ENCODE peak calls at places on chromosomes 13 and 19, in ten cellular contexts. X, U, T, P, J, N, C, L, V and Z are unnamed samples.

GRCh38 chr19:7705387-7706187 is 3.7 kb upstream of the FCER2 start:
- DNase-seq in X (no peak), U (no peak), T (peak; percentile 44), P (no peak), J (no peak), N (no peak), C (no peak), L (peak; percentile 91), V (peak; percentile 72), Z (peak; percentile 33)

GRCh38 chr19:46693760-46694159 is 23.2 kb downstream of the PRKD2 start:
- DNase-seq in X (no peak), U (peak; percentile 4), T (no peak), P (no peak), J (no peak), N (peak; percentile 80), C (no peak), L (no peak), V (no peak), Z (no peak)

GRCh38 chr19:50817941-50818858 is 5.4 kb downstream of the KLK1 start:
- DNase-seq in X (peak; percentile 65), U (peak; percentile 97), T (peak; percentile 48), P (no peak), J (no peak), N (peak; percentile 84), C (no peak), L (peak; percentile 63), V (peak; percentile 90), Z (no peak)

GRCh38 chr19:23971598-23971997 is 56.9 kb downstream of the ZNF726 start:
- DNase-seq in X (no peak), U (no peak), T (no peak), P (no peak), J (no peak), N (peak; percentile 64), C (no peak), L (no peak), V (no peak), Z (no peak)

GRCh38 chr13:49419292-49419691 is 24.6 kb downstream of the CAB39L start:
- DNase-seq in X (no peak), U (no peak), T (no peak), P (no peak), J (peak; percentile 13), N (no peak), C (peak; percentile 55), L (no peak), V (no peak), Z (no peak)

GRCh38 chr13:34757441-34757840 is 184.6 kb upstream of the NBEA start:
- DNase-seq in X (no peak), U (no peak), T (no peak), P (no peak), J (no peak), N (no peak), C (no peak), L (no peak), V (no peak), Z (no peak)

GRCh38 chr13:42815686-42816085 is 34.3 kb downstream of the FAM216B start:
- DNase-seq in X (no peak), U (no peak), T (no peak), P (no peak), J (no peak), N (no peak), C (no peak), L (no peak), V (no peak), Z (no peak)

GRCh38 chr19:19485998-19486290 is 29.4 kb downstream of the TSSK6 start:
- DNase-seq in X (no peak), U (no peak), T (no peak), P (no peak), J (no peak), N (no peak), C (no peak), L (no peak), V (no peak), Z (no peak)

GRCh38 chr13:113398963-113399754 is 35.2 kb upstream of the GRTP1 start:
- DNase-seq in X (no peak), U (no peak), T (no peak), P (no peak), J (no peak), N (peak; percentile 62), C (peak; percentile 4), L (no peak), V (no peak), Z (peak; percentile 12)

GRCh38 chr13:33251131-33251629 is 34.4 kb downstream of the STARD13 start:
- DNase-seq in X (no peak), U (no peak), T (no peak), P (no peak), J (no peak), N (no peak), C (no peak), L (peak; percentile 41), V (no peak), Z (no peak)

GRCh38 chr13:23610966-23611486 is 40.8 kb downstream of the TNFRSF19 start:
- DNase-seq in X (no peak), U (no peak), T (no peak), P (no peak), J (no peak), N (no peak), C (no peak), L (no peak), V (no peak), Z (no peak)

GRCh38 chr19:16338470-16339360 is 14.1 kb downstream of the KLF2 start:
- DNase-seq in X (no peak), U (no peak), T (no peak), P (no peak), J (peak; percentile 28), N (peak; percentile 80), C (peak; percentile 42), L (peak; percentile 59), V (peak; percentile 40), Z (no peak)

GRCh38 chr13:27283906-27284523 is 13.4 kb downstream of the RASL11A start:
- DNase-seq in X (no peak), U (peak; percentile 13), T (no peak), P (no peak), J (no peak), N (no peak), C (no peak), L (no peak), V (peak; percentile 21), Z (no peak)

GRCh38 chr19:19372656-19373416 is 32.6 kb upstream of the GATAD2A start:
- DNase-seq in X (no peak), U (peak; percentile 75), T (peak; percentile 74), P (no peak), J (peak; percentile 90), N (no peak), C (no peak), L (no peak), V (peak; percentile 86), Z (no peak)

GRCh38 chr19:31385744-31386143 is 36.5 kb upstream of the TSHZ3 start:
- DNase-seq in X (no peak), U (no peak), T (no peak), P (no peak), J (no peak), N (no peak), C (no peak), L (no peak), V (no peak), Z (no peak)

GRCh38 chr19:5342573-5343201 is 2.1 kb upstream of the PTPRS start:
- DNase-seq in X (no peak), U (no peak), T (no peak), P (no peak), J (no peak), N (no peak), C (no peak), L (no peak), V (no peak), Z (no peak)

GRCh38 chr19:5341981-5342380 is 1.4 kb upstream of the PTPRS start:
- DNase-seq in X (no peak), U (no peak), T (no peak), P (no peak), J (no peak), N (no peak), C (no peak), L (no peak), V (no peak), Z (no peak)

GRCh38 chr19:5341448-5341820 is 822 bp upstream of the PTPRS start:
- DNase-seq in X (no peak), U (no peak), T (no peak), P (no peak), J (no peak), N (no peak), C (no peak), L (no peak), V (no peak), Z (no peak)

GRCh38 chr19:5345895-5346386 is 5.3 kb upstream of the PTPRS start:
- DNase-seq in X (no peak), U (no peak), T (no peak), P (no peak), J (no peak), N (no peak), C (no peak), L (no peak), V (no peak), Z (no peak)

DNA sequence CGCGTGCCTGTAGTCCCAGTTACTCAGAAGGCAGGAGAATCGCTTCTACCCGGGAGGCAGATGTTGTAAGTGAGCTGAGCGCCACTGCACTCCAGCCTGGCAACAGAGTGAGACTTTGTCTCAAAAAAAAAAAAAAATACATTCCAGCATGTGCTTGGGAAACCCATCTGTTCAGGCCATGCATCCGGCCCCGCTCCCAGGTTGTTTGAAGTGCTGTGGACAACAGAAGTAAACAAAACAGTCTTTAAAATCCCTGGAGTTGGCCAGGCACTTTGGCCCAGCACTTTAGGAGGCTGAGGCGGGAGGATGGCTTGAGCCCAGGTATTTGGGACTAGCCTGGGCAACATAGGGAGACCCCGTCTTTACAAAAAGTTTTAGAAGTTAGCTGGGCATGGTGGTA is 3.2 kb upstream of the PTPRS start:
- DNase-seq in X (no peak), U (no peak), T (no peak), P (no peak), J (peak; percentile 85), N (no peak), C (no peak), L (no peak), V (no peak), Z (no peak)
- H3K27me3 ChIP-seq in X (peaks cover 20% of the 10 kb centered on the region), U (peaks cover 14% of the 10 kb centered on the region), T (peaks cover 45% of the 10 kb centered on the region), P (peaks cover 20% of the 10 kb centered on the region), J (no peaks in the 10 kb centered on the region), N (peaks cover 21% of the 10 kb centered on the region), C (no peaks in the 10 kb centered on the region), L (peaks cover 2% of the 10 kb centered on the region), V (peaks cover 21% of the 10 kb centered on the region), Z (peaks cover 19% of the 10 kb centered on the region)

GRCh38 chr13:99296270-99296865 is 10.8 kb downstream of the GPR183 start:
- DNase-seq in X (no peak), U (no peak), T (no peak), P (no peak), J (no peak), N (no peak), C (no peak), L (no peak), V (no peak), Z (no peak)
- H3K4me1 ChIP-seq in X (no peaks in the 10 kb centered on the region), U (peaks cover 7% of the 10 kb centered on the region), T (peaks cover 35% of the 10 kb centered on the region), P (no peaks in the 10 kb centered on the region), J (no peaks in the 10 kb centered on the region), N (peaks cover 6% of the 10 kb centered on the region), C (no peaks in the 10 kb centered on the region), L (peaks cover 14% of the 10 kb centered on the region), V (peaks cover 16% of the 10 kb centered on the region), Z (no peaks in the 10 kb centered on the region)

GRCh38 chr19:10201176-10201575 is 6.4 kb upstream of the DNMT1 start:
- DNase-seq in X (no peak), U (no peak), T (no peak), P (no peak), J (no peak), N (no peak), C (no peak), L (no peak), V (no peak), Z (no peak)
- TF ChIP-seq EP300 in X (no peak), U (no peak), T (no peak), P (no peak), J (no peak), N (no peak), C (no peak), L (no peak), V (no peak), Z (no peak)

GRCh38 chr13:79680485-79680884 is 199.5 kb downstream of the NDFIP2 start:
- DNase-seq in X (no peak), U (no peak), T (no peak), P (no peak), J (no peak), N (no peak), C (no peak), L (no peak), V (no peak), Z (no peak)
- H3K27me3 ChIP-seq in X (no peaks in the 10 kb centered on the region), U (no peaks in the 10 kb centered on the region), T (no peaks in the 10 kb centered on the region), P (no peaks in the 10 kb centered on the region), J (no peaks in the 10 kb centered on the region), N (no peaks in the 10 kb centered on the region), C (no peaks in the 10 kb centered on the region), L (no peaks in the 10 kb centered on the region), V (no peaks in the 10 kb centered on the region), Z (no peaks in the 10 kb centered on the region)